ENCODE peak calls at places on chromosomes 11 and 22, in six cellular contexts. Y is HepG2, B is esophagus squamous epithelium, T is stomach, Z is IMR-90, L is thyroid gland. X is an unnamed sample.

GRCh38 chr11:110097459-110098012 is 4.3 kb downstream of the ZC3H12C start:
- DNase-seq in Y (no peak), B (no peak), T (no peak), Z (peak; percentile 58), L (no peak), X (no peak)

GRCh38 chr22:35328472-35328885 is 28.8 kb downstream of the TOM1 start:
- DNase-seq in Y (peak; percentile 96), B (no peak), T (peak; percentile 90), Z (no peak), L (no peak), X (peak; percentile 91)

GRCh38 chr22:24894220-24894975 is 52.1 kb downstream of the LHFPL7 start:
- DNase-seq in Y (peak; percentile 96), B (no peak), T (peak; percentile 95), Z (peak; percentile 68), L (peak; percentile 97), X (peak; percentile 98)

GRCh38 chr22:39519681-39520053 is 695 bp upstream of the ATF4 start:
- DNase-seq in Y (peak; percentile 58), B (no peak), T (peak; percentile 62), Z (no peak), L (peak; percentile 69), X (peak; percentile 73)

GRCh38 chr11:58391879-58392278 is 14.8 kb downstream of the OR5B3 start:
- DNase-seq in Y (no peak), B (no peak), T (no peak), Z (peak; percentile 72), L (no peak), X (no peak)

GRCh38 chr11:134362192-134362901 is 30.6 kb downstream of the GLB1L2 start:
- DNase-seq in Y (no peak), B (no peak), T (no peak), Z (no peak), L (no peak), X (peak; percentile 5)

GRCh38 chr11:130166457-130166784 is 6.8 kb downstream of the ST14 start:
- DNase-seq in Y (peak; percentile 33), B (no peak), T (peak; percentile 49), Z (peak; percentile 99), L (peak; percentile 84), X (no peak)

GRCh38 chr11:15816270-15816871 is 540.0 kb downstream of the SOX6 start:
- DNase-seq in Y (no peak), B (no peak), T (no peak), Z (peak; percentile 92), L (peak; percentile 29), X (peak; percentile 42)

GRCh38 chr11:68052137-68052873 is 13.5 kb downstream of the TCIRG1 start:
- DNase-seq in Y (no peak), B (no peak), T (no peak), Z (no peak), L (no peak), X (no peak)

GRCh38 chr11:9607511-9607899 is 34.0 kb downstream of the WEE1 start:
- DNase-seq in Y (peak; percentile 50), B (no peak), T (no peak), Z (no peak), L (no peak), X (no peak)

GRCh38 chr22:43273902-43274484 is 69.2 kb downstream of the SCUBE1 start:
- DNase-seq in Y (peak; percentile 47), B (no peak), T (peak; percentile 47), Z (peak; percentile 46), L (peak; percentile 32), X (peak; percentile 50)

GRCh38 chr11:128804481-128804880 is 62.6 kb downstream of the KCNJ1 start:
- DNase-seq in Y (no peak), B (no peak), T (no peak), Z (peak; percentile 83), L (no peak), X (no peak)

GRCh38 chr11:124886978-124887666 is 10.5 kb downstream of the ROBO4 start:
- DNase-seq in Y (no peak), B (no peak), T (no peak), Z (no peak), L (no peak), X (no peak)

GRCh38 chr11:61270354-61271070 is 24.6 kb downstream of the VWCE start:
- DNase-seq in Y (no peak), B (no peak), T (no peak), Z (peak; percentile 76), L (no peak), X (no peak)

GRCh38 chr11:74418509-74418895 is 20.3 kb upstream of the PGM2L1 start:
- DNase-seq in Y (peak; percentile 6), B (no peak), T (no peak), Z (peak; percentile 82), L (no peak), X (no peak)

GRCh38 chr11:30106782-30107181 is 90.0 kb upstream of the KCNA4 start:
- DNase-seq in Y (no peak), B (no peak), T (no peak), Z (no peak), L (no peak), X (no peak)

GRCh38 chr11:125955856-125956255 is 10.0 kb downstream of the VSIG10L2 start:
- DNase-seq in Y (no peak), B (no peak), T (no peak), Z (no peak), L (no peak), X (no peak)

GRCh38 chr11:28632338-28632737 is 524.1 kb downstream of the METTL15 start:
- DNase-seq in Y (no peak), B (no peak), T (no peak), Z (peak; percentile 55), L (no peak), X (no peak)

GRCh38 chr22:36808611-36809344 is 8.1 kb downstream of the PVALB start:
- DNase-seq in Y (no peak), B (no peak), T (no peak), Z (no peak), L (no peak), X (no peak)

GRCh38 chr11:111449696-111450479 is 62.3 kb downstream of the BTG4 start:
- DNase-seq in Y (no peak), B (no peak), T (no peak), Z (no peak), L (no peak), X (no peak)

GRCh38 chr22:17072877-17073276 is 11.9 kb upstream of the IL17RA start:
- DNase-seq in Y (no peak), B (no peak), T (no peak), Z (no peak), L (no peak), X (no peak)

GRCh38 chr22:38652858-38653257 is 3.3 kb downstream of the FAM227A start:
- DNase-seq in Y (no peak), B (no peak), T (no peak), Z (no peak), L (no peak), X (no peak)

GRCh38 chr22:29769723-29770321 is 2.7 kb downstream of the UQCR10 start:
- DNase-seq in Y (peak; percentile 93), B (no peak), T (no peak), Z (no peak), L (no peak), X (no peak)

DNA sequence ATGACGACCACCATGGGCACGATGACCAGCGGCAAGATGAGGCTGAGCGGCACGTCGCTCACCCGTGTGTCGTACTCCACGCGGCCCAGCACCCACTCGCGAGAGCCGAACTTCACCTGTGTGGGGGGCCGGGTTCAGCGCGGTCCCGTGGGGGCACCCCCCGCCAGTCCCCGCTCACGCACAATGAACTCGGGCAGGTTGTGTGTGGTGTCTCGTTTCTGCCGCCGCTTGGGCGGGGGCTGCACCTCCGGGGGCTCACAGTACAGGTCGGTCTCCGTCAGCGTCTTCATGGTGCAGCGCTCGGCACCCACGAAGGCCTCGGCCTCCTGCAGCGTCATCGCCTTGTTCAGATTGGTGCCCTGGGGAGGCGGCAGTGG is 11.2 kb upstream of the MAPK11 start:
- DNase-seq in Y (no peak), B (no peak), T (no peak), Z (no peak), L (no peak), X (no peak)
- TF ChIP-seq POLR2A in Y (no peak), B (no peak), T (no peak), Z (no peak), L (no peak), X (no peak)

GRCh38 chr22:50694766-50695420 is 22.3 kb downstream of the SHANK3 start:
- DNase-seq in Y (no peak), B (no peak), T (no peak), Z (no peak), L (no peak), X (peak; percentile 3)

GRCh38 chr22:50694099-50694498 is 21.5 kb downstream of the SHANK3 start:
- DNase-seq in Y (no peak), B (no peak), T (no peak), Z (peak; percentile 25), L (no peak), X (no peak)

GRCh38 chr22:50691521-50691920 is 18.9 kb downstream of the SHANK3 start:
- DNase-seq in Y (peak; percentile 33), B (no peak), T (no peak), Z (peak; percentile 44), L (peak; percentile 8), X (peak; percentile 32)

GRCh38 chr22:50695421-50696250 is 23.0 kb downstream of the SHANK3 start:
- DNase-seq in Y (no peak), B (no peak), T (no peak), Z (no peak), L (no peak), X (no peak)

DNA sequence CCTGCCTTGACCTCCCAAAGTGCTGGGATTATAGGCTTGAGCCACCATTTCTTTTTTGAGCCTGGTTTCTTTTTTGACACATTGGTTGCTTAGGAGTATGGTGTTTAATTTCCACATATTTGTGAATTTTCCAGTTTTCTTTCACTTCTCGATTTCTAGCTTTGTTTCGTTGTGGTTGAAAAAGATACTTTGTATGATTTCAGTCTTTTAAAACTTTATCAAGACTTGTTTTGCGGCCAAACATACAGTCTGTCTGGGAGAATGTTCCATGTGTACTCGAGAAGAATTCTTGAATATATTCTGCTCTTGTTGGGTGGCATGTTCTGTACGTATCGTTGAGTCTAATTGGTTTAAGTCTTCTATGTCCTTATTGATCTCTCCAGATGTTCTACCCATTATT is 20.8 kb downstream of the SHANK3 start:
- DNase-seq in Y (no peak), B (no peak), T (no peak), Z (no peak), L (no peak), X (no peak)
- H3K4me1 ChIP-seq in Y (peaks cover 7% of the 10 kb centered on the region), B (peaks cover 42% of the 10 kb centered on the region), T (peaks cover 20% of the 10 kb centered on the region), Z (peaks cover 4% of the 10 kb centered on the region), L (peaks cover 15% of the 10 kb centered on the region), X (peaks cover 13% of the 10 kb centered on the region)

DNA sequence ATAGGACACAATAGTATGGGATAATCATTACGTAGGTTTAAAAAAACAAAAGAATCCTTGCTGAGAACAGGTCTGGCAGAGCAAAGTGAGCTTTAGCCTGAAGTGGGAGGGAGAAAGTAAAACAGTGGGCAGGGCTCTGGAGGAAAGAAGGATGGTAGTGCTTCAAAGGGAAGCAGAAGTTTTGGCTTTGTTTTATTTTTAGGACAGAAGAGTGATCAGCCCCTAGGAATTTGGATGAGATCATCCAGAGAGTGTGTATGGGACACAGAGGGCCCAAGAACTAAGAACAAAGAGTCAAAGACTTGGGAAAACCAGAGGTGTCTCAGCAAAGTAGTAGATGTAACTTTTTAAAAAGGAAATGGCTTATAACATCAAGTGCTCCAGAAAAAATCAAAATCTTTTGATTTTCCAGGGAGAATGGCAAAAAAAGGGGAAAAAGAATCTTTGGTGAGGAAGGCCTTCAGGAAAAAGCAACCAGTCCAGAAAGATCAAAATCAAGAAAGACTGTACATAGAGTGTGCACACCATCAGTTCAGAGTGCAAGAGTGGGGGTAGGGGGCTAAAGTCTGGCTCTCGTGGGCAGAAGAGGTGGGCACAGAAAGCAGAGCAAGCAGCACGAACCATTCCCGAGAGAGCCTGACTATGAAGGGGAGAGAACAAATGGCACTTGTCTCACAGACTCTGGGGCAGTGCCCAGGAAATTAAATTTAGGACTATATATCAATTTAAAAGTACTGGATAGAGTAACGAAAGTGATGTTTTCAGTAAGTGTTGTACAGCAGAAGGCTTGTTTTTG is 30.1 kb downstream of the MAPK1 start:
- DNase-seq in Y (peak; percentile 72), B (no peak), T (no peak), Z (peak; percentile 91), L (peak; percentile 60), X (no peak)
- H3K27ac ChIP-seq in Y (peak overlapping the region; percentile 62), B (peak overlapping the region; percentile 76), T (peak overlapping the region; percentile 75), Z (peak overlapping the region; percentile 95), L (peak overlapping the region; percentile 60), X (no peak overlapping the region)

GRCh38 chr11:114442559-114442958 is 3.3 kb downstream of the REXO2 start:
- DNase-seq in Y (no peak), B (no peak), T (no peak), Z (no peak), L (no peak), X (no peak)
- TF ChIP-seq POLR2A in Y (no peak), B (no peak), T (no peak), Z (no peak), L (no peak), X (no peak)